ENCODE peak calls at places on chromosomes 7 and 10, in eight cellular contexts. I, C, R, P, Q, V, K and S are unnamed samples.

GRCh38 chr7:157522189-157522588 is 185.4 kb downstream of the DNAJB6 start:
- DNase-seq in I (no peak), C (no peak), R (no peak), P (no peak), Q (no peak), V (no peak), K (no peak), S (no peak)

GRCh38 chr10:31635415-31636065 is 293.1 kb downstream of the ARHGAP12 start:
- DNase-seq in I (no peak), C (no peak), R (no peak), P (no peak), Q (peak), V (no peak), K (no peak), S (peak)

GRCh38 chr10:33743429-33743857 is 409.0 kb upstream of the NRP1 start:
- DNase-seq in I (no peak), C (no peak), R (no peak), P (no peak), Q (no peak), V (no peak), K (no peak), S (no peak)

GRCh38 chr10:131038056-131038455 is 273.5 kb downstream of the TCERG1L start:
- DNase-seq in I (no peak), C (no peak), R (no peak), P (no peak), Q (no peak), V (no peak), K (no peak), S (no peak)

GRCh38 chr7:9148687-9149086 is 715.3 kb downstream of the NXPH1 start:
- DNase-seq in I (no peak), C (no peak), R (no peak), P (no peak), Q (no peak), V (no peak), K (no peak), S (no peak)

GRCh38 chr7:50226669-50227068 is 77.8 kb upstream of the IKZF1 start:
- DNase-seq in I (no peak), C (no peak), R (no peak), P (no peak), Q (no peak), V (no peak), K (no peak), S (no peak)

GRCh38 chr10:76036410-76036940 is 605.1 kb downstream of the LRMDA start:
- DNase-seq in I (peak), C (peak), R (peak), P (peak), Q (peak), V (peak), K (peak), S (peak)

GRCh38 chr7:73449422-73449821 is 15.8 kb downstream of the FZD9 start:
- DNase-seq in I (no peak), C (no peak), R (no peak), P (no peak), Q (no peak), V (no peak), K (no peak), S (no peak)

GRCh38 chr10:28668363-28669226 is 8.7 kb upstream of the BAMBI start:
- DNase-seq in I (peak), C (peak), R (no peak), P (no peak), Q (peak), V (no peak), K (no peak), S (peak)

GRCh38 chr7:103447073-103447960 is 1.3 kb upstream of the SLC26A5 start:
- DNase-seq in I (no peak), C (no peak), R (peak), P (no peak), Q (peak), V (peak), K (peak), S (peak)

GRCh38 chr10:92693534-92693893 is 3.8 kb downstream of the HHEX start:
- DNase-seq in I (no peak), C (no peak), R (no peak), P (no peak), Q (no peak), V (no peak), K (no peak), S (no peak)

GRCh38 chr10:92692085-92692671 is 2.4 kb downstream of the HHEX start:
- DNase-seq in I (no peak), C (no peak), R (no peak), P (no peak), Q (no peak), V (no peak), K (no peak), S (no peak)

GRCh38 chr10:92691591-92692084 is 1.9 kb downstream of the HHEX start:
- DNase-seq in I (no peak), C (peak), R (peak), P (no peak), Q (no peak), V (no peak), K (no peak), S (no peak)

GRCh38 chr10:92691042-92691590 is 1.4 kb downstream of the HHEX start:
- DNase-seq in I (no peak), C (peak), R (peak), P (no peak), Q (no peak), V (no peak), K (no peak), S (no peak)

DNA sequence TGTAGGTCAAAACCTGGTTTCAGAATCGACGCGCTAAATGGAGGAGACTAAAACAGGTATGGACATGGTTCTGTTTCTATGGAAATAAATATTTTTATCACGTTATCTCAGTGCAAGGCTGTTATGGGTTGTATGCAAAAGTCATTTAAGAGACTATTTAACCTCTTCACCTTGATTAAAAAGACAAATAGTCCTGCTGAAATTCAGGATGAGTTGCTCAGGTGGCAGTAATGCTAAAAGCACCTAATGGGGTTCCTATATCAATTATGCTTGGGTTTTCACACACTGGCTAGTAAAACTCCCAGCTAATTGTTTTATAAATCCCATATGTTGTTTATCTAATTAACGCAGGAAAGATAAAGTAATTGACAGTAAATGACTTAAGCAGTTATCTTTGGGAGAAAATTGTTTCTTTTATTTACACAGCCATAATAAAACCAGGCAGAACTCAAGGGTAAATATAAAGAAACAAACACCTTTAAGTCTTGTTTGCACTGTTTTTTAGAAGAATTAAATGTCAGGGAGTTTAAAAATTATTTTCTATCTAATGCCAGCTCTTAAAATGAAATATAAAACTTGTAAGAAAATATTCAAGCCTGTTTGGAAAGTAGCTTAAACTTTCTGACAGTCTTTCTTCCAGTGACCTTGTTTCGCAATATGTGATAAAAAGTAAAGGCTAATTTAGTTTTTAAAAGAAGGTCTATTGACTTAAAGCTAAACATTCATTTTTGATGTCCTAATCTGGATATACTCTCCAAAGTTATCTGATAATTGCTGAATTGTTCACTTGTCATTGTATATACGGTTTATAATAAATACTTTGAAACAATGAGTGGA is 3.2 kb downstream of the HHEX start:
- DNase-seq in I (no peak), C (no peak), R (no peak), P (no peak), Q (no peak), V (no peak), K (no peak), S (no peak)
- H3K4me3 ChIP-seq in I (no peak), C (no peak), R (peak), P (no peak), Q (no peak), V (no peak), K (no peak), S (no peak)

GRCh38 chr7:100489824-100490223 is 6.1 kb downstream of the NYAP1 start:
- DNase-seq in I (peak), C (no peak), R (peak), P (no peak), Q (peak), V (peak), K (peak), S (peak)
- H3K4me3 ChIP-seq in I (no peak), C (no peak), R (no peak), P (no peak), Q (no peak), V (no peak), K (no peak), S (no peak)

DNA sequence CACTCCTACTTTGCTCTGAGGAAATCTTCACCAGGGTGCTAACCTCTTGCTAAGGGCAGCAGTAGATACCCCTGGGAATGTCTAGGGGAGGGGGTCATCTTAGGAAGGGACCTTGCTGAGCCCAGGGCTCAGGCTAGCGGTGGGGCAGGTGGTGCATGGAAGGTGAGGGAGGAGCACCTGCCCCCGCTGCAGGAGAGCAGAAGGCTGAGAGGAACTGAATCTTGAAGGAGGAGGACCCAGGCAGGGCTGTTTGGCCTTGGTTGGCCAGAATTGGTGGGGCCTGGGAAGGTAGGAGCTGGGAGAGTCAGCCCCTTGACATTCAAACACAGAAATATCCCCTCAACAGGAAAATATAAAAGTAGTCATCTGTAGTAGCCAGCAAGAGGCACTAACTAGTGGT is 7.0 kb downstream of the CALHM3 start:
- DNase-seq in I (no peak), C (peak), R (peak), P (no peak), Q (no peak), V (no peak), K (no peak), S (no peak)
- H3K4me3 ChIP-seq in I (no peak), C (no peak), R (no peak), P (no peak), Q (no peak), V (no peak), K (no peak), S (no peak)

GRCh38 chr7:158588878-158589442 is 1.3 kb upstream of the PTPRN2 start:
- DNase-seq in I (no peak), C (no peak), R (no peak), P (no peak), Q (no peak), V (no peak), K (no peak), S (no peak)

GRCh38 chr7:158588085-158588877 is 658 bp upstream of the PTPRN2 start:
- DNase-seq in I (no peak), C (no peak), R (no peak), P (no peak), Q (no peak), V (no peak), K (no peak), S (no peak)

GRCh38 chr7:158585721-158586498 is 1.7 kb downstream of the PTPRN2 start:
- DNase-seq in I (no peak), C (no peak), R (no peak), P (no peak), Q (no peak), V (no peak), K (no peak), S (no peak)

GRCh38 chr7:158586499-158587191 is 978 bp downstream of the PTPRN2 start:
- DNase-seq in I (no peak), C (no peak), R (no peak), P (no peak), Q (no peak), V (no peak), K (no peak), S (no peak)

DNA sequence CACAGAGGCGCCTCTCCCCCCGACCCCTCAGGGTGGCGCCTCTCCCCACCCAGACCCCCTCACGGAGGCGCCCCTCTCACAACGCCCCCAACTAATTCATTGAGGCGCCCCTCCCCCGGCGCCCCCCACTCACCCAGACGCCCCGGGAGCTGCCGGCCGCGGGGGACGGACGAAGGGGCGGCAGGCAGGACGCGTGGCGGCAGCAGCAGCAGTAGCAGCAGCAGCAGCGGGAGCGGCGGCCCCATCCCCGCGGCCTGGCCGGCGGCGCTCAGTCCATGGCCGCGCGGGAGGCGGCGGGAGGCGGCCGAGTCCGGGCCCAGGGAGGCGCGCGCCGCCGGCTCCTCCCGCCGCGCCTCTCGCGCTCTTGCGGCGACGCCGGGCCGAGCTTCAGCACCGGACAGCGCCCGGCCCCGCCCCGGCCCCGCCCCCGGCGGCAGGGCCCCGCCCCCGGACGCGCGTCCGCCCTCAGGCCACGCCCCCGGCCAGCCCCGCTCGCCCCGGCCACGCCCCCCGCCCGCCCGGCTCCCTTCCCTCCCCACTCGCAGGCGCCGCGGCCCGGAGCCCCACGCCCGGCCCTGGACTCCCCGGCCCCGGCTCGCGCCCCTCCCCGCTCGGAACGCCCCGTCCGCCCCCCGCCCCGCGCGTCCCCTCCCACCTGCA is at the start of gene PTPRN2:
- DNase-seq in I (peak), C (no peak), R (no peak), P (peak), Q (peak), V (peak), K (peak), S (peak)
- H3K4me3 ChIP-seq in I (peak), C (peak), R (peak), P (no peak), Q (peak), V (no peak), K (peak), S (no peak)

GRCh38 chr10:11328264-11329054 is 283.0 kb downstream of the USP6NL start:
- DNase-seq in I (no peak), C (peak), R (peak), P (no peak), Q (no peak), V (no peak), K (no peak), S (peak)
- H3K4me3 ChIP-seq in I (no peak), C (no peak), R (no peak), P (no peak), Q (no peak), V (no peak), K (no peak), S (peak)

GRCh38 chr7:27194641-27195379 is 5.1 kb downstream of the HOXA13 start:
- DNase-seq in I (no peak), C (no peak), R (no peak), P (no peak), Q (no peak), V (no peak), K (no peak), S (no peak)

GRCh38 chr7:27194002-27194352 is 5.9 kb downstream of the HOXA13 start:
- DNase-seq in I (no peak), C (no peak), R (no peak), P (no peak), Q (no peak), V (no peak), K (no peak), S (no peak)

GRCh38 chr7:27191716-27192545 is 6.9 kb upstream of the HOXA11 start:
- DNase-seq in I (no peak), C (peak), R (no peak), P (no peak), Q (no peak), V (no peak), K (no peak), S (no peak)

GRCh38 chr7:27192546-27193334 is 7.2 kb downstream of the HOXA13 start:
- DNase-seq in I (no peak), C (peak), R (peak), P (no peak), Q (no peak), V (no peak), K (no peak), S (no peak)

GRCh38 chr7:27193335-27194001 is 6.4 kb downstream of the HOXA13 start:
- DNase-seq in I (no peak), C (no peak), R (no peak), P (no peak), Q (no peak), V (no peak), K (no peak), S (no peak)
- H3K4me3 ChIP-seq in I (peak), C (no peak), R (peak), P (no peak), Q (no peak), V (no peak), K (no peak), S (no peak)